ENCODE peak calls at places on chromosomes 12 and 14, in ten cellular contexts. T, X, F, U, Z, M, B, H, V and R are unnamed samples.

GRCh38 chr12:103241184-103241583 is 254.6 kb downstream of the C12orf42 start:
- DNase-seq in T (no peak), X (no peak), H (no peak), M (no peak), F (peak), Z (no peak), B (no peak), V (no peak), U (no peak), R (no peak)

GRCh38 chr12:14629832-14630688 is 62.4 kb upstream of the PLBD1 start:
- DNase-seq in M (peak), T (peak), B (peak), H (peak), Z (peak), X (peak), U (peak), V (no peak), F (peak), R (peak)

GRCh38 chr12:131832393-131833231 is 4.4 kb downstream of the MMP17 start:
- DNase-seq in Z (peak), H (peak), F (no peak), X (no peak), B (peak), T (no peak), V (no peak), U (peak), M (no peak), R (peak)

GRCh38 chr12:2341051-2341751 is 288.4 kb downstream of the CACNA1C start:
- DNase-seq in B (no peak), U (no peak), M (no peak), F (no peak), Z (no peak), H (no peak), V (no peak), T (no peak), X (no peak), R (no peak)

GRCh38 chr12:3398196-3398789 is 92.7 kb upstream of the PRMT8 start:
- DNase-seq in T (no peak), F (no peak), V (no peak), B (no peak), X (no peak), H (no peak), U (no peak), Z (no peak), M (no peak), R (no peak)

GRCh38 chr12:116096874-116097273 is 180.6 kb downstream of the MED13L start:
- DNase-seq in B (no peak), T (no peak), Z (no peak), H (no peak), F (no peak), V (no peak), X (no peak), M (no peak), U (no peak), R (no peak)

GRCh38 chr12:64142784-64143183 is 79.3 kb downstream of the KICS2 start:
- DNase-seq in U (no peak), F (no peak), T (no peak), X (no peak), Z (no peak), H (no peak), M (no peak), V (no peak), B (no peak), R (no peak)

GRCh38 chr14:104442107-104442551 is 137.4 kb upstream of the C14orf180 start:
- DNase-seq in M (peak), U (no peak), X (no peak), T (no peak), V (no peak), B (no peak), F (no peak), Z (no peak), H (no peak), R (no peak)

GRCh38 chr12:76880156-76881023 is 1.6 kb upstream of the CSRP2 start:
- DNase-seq in U (no peak), H (no peak), V (no peak), M (no peak), X (no peak), Z (peak), F (no peak), T (no peak), B (no peak), R (no peak)

GRCh38 chr12:77617818-77618217 is 212.9 kb upstream of the NAV3 start:
- DNase-seq in F (no peak), M (no peak), H (no peak), U (no peak), X (no peak), Z (no peak), T (no peak), B (no peak), V (no peak), R (no peak)

GRCh38 chr12:128637616-128638606 is 185.8 kb downstream of the SLC15A4 start:
- DNase-seq in M (no peak), X (no peak), U (no peak), Z (no peak), B (no peak), F (no peak), T (no peak), H (no peak), V (no peak), R (no peak)

GRCh38 chr12:112097641-112098040 is 10.9 kb downstream of the NAA25 start:
- DNase-seq in T (no peak), H (no peak), F (no peak), Z (no peak), X (no peak), M (no peak), V (no peak), U (no peak), B (no peak), R (no peak)

GRCh38 chr14:54446201-54446693 is 5.1 kb upstream of the CNIH1 start:
- DNase-seq in H (peak), T (peak), F (no peak), Z (no peak), M (no peak), X (no peak), V (no peak), U (no peak), B (peak), R (peak)

GRCh38 chr14:69041783-69042182 is 62.7 kb upstream of the ACTN1 start:
- DNase-seq in Z (no peak), V (no peak), X (no peak), F (no peak), U (no peak), H (no peak), T (no peak), M (no peak), B (no peak), R (no peak)

GRCh38 chr12:115871714-115872113 is 405.8 kb downstream of the MED13L start:
- DNase-seq in V (no peak), M (no peak), T (peak), X (peak), B (no peak), U (peak), Z (peak), H (no peak), F (no peak), R (no peak)

GRCh38 chr12:538731-539539 is 79.2 kb downstream of the B4GALNT3 start:
- DNase-seq in Z (peak), F (peak), H (peak), M (peak), V (no peak), X (peak), B (no peak), T (peak), U (no peak), R (no peak)

GRCh38 chr12:13093191-13093849 is 10.1 kb downstream of the GSG1 start:
- DNase-seq in F (no peak), Z (peak), T (no peak), H (no peak), U (no peak), M (no peak), X (no peak), B (no peak), V (no peak), R (no peak)

GRCh38 chr14:103871596-103872480 is 24.5 kb upstream of the PPP1R13B start:
- DNase-seq in M (peak), Z (no peak), B (peak), X (no peak), H (peak), U (peak), F (peak), T (peak), V (no peak), R (no peak)

GRCh38 chr14:38016497-38016896 is 191.2 kb upstream of the SSTR1 start:
- DNase-seq in X (peak), T (no peak), Z (no peak), V (no peak), F (peak), U (no peak), M (no peak), H (no peak), B (no peak), R (no peak)

GRCh38 chr12:6347367-6348338 is 5.8 kb upstream of the TNFRSF1A start:
- DNase-seq in B (peak), F (peak), T (no peak), V (no peak), H (no peak), U (no peak), X (no peak), M (peak), Z (peak), R (peak)

GRCh38 chr14:38079268-38079667 is 128.4 kb upstream of the SSTR1 start:
- DNase-seq in F (no peak), Z (peak), M (no peak), V (no peak), H (no peak), T (no peak), U (peak), B (no peak), X (no peak), R (no peak)

GRCh38 chr14:88879016-88879415 is 54.6 kb downstream of the TTC8 start:
- DNase-seq in T (no peak), U (no peak), V (no peak), B (no peak), H (no peak), X (no peak), M (no peak), Z (peak), F (no peak), R (no peak)

GRCh38 chr14:60265163-60265562 is 16.1 kb downstream of the PPM1A start:
- DNase-seq in V (no peak), X (no peak), T (no peak), H (no peak), Z (no peak), U (no peak), F (no peak), B (no peak), M (no peak), R (no peak)

GRCh38 chr12:123102381-123102780 is 48.5 kb downstream of the PITPNM2 start:
- DNase-seq in B (no peak), M (no peak), Z (no peak), X (no peak), U (no peak), T (no peak), V (no peak), F (no peak), H (no peak), R (no peak)

DNA sequence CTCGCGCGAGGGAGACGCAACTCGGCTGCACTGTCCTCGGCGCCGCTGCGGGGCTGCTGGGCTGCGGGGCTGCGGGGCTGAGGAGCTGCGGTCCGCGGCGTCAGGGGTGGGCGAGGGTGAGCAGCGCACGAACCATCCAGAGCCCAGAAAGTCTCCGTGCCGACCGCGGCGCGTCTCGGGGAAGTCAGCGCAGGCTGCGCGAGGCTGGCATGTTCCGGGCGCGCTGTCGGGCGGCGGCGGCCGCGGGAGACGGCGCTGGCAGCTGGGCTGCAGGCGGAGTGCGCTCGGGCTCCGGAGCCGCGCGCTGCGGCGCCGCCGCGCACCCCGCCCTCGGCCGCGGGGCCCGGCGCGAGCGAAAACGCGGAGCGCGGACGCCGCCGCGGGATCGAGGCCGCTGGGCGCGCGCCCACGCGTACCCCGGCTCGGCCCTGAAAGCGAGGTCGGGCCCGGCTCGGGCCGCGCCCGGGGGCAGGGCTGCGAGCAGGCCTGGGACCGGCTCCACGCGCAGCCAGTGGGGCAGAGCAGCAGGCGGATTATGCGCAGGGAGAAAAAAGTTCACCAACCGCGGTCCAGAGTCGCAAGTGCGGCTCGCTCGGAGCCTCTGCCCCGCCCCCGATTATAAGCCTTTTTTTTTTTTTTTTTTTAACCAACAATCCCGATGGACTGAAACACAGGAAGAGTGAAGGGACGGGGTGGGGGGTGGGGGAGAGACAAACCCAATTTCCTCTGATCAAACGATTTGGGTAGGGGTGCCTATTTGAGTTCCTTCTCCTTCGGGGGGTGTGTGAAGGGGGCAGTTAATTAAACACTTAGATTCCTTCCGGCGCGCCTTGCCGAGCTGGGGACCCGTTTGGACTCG is at the start of gene PRICKLE1:
- DNase-seq in T (no peak), B (peak), Z (peak), X (no peak), M (peak), H (no peak), F (peak), V (no peak), U (peak), R (peak)
- TF ChIP-seq POLR2A in T (no peak), B (no peak), Z (no peak), X (no peak), M (no peak), H (no peak), F (peak), V (no peak), U (no peak), R (no peak)

GRCh38 chr12:96242597-96242996 is 48.4 kb downstream of the ELK3 start:
- DNase-seq in U (no peak), T (no peak), B (no peak), M (peak), Z (no peak), H (no peak), F (no peak), X (no peak), V (no peak), R (no peak)

GRCh38 chr12:96239711-96240234 is 45.6 kb downstream of the ELK3 start:
- DNase-seq in F (no peak), V (no peak), Z (no peak), H (no peak), B (peak), U (no peak), X (no peak), M (peak), T (no peak), R (no peak)

GRCh38 chr12:96240251-96240650 is 46.1 kb downstream of the ELK3 start:
- DNase-seq in M (no peak), F (no peak), V (no peak), U (no peak), B (no peak), X (no peak), Z (no peak), T (no peak), H (no peak), R (no peak)

GRCh38 chr12:96241484-96242256 is 47.5 kb downstream of the ELK3 start:
- DNase-seq in M (peak), H (no peak), U (no peak), X (no peak), T (peak), F (no peak), V (no peak), Z (peak), B (peak), R (no peak)

GRCh38 chr12:96240656-96241055 is 46.5 kb downstream of the ELK3 start:
- DNase-seq in X (no peak), T (no peak), M (peak), Z (no peak), U (no peak), H (no peak), B (no peak), V (no peak), F (no peak), R (no peak)
- TF ChIP-seq POLR2A in X (no peak), T (no peak), M (no peak), Z (no peak), U (no peak), H (no peak), B (no peak), V (no peak), F (no peak), R (no peak)

GRCh38 chr14:102078344-102078743 is 8.5 kb downstream of the HSP90AA1 start:
- DNase-seq in M (peak), F (no peak), V (no peak), X (no peak), U (no peak), H (no peak), Z (no peak), B (no peak), T (no peak), R (no peak)
- TF ChIP-seq POLR2A in M (no peak), F (no peak), V (no peak), X (no peak), U (peak), H (no peak), Z (no peak), B (no peak), T (no peak), R (no peak)

GRCh38 chr14:21204167-21205025 is 48.5 kb upstream of the OR5AU1 start:
- DNase-seq in Z (no peak), M (no peak), T (no peak), U (no peak), V (no peak), F (no peak), X (no peak), H (no peak), B (no peak), R (no peak)

GRCh38 chr14:21203470-21204166 is 47.8 kb upstream of the OR5AU1 start:
- DNase-seq in V (no peak), H (no peak), B (no peak), T (no peak), F (no peak), Z (no peak), U (no peak), M (no peak), X (no peak), R (no peak)

GRCh38 chr14:21205026-21205677 is 49.3 kb upstream of the OR5AU1 start:
- DNase-seq in H (no peak), X (no peak), F (no peak), T (no peak), B (no peak), V (no peak), M (no peak), U (no peak), Z (no peak), R (no peak)

GRCh38 chr14:21206753-21207684 is 51.2 kb upstream of the OR5AU1 start:
- DNase-seq in M (no peak), T (no peak), U (no peak), B (no peak), V (no peak), X (no peak), F (no peak), Z (no peak), H (no peak), R (no peak)

DNA sequence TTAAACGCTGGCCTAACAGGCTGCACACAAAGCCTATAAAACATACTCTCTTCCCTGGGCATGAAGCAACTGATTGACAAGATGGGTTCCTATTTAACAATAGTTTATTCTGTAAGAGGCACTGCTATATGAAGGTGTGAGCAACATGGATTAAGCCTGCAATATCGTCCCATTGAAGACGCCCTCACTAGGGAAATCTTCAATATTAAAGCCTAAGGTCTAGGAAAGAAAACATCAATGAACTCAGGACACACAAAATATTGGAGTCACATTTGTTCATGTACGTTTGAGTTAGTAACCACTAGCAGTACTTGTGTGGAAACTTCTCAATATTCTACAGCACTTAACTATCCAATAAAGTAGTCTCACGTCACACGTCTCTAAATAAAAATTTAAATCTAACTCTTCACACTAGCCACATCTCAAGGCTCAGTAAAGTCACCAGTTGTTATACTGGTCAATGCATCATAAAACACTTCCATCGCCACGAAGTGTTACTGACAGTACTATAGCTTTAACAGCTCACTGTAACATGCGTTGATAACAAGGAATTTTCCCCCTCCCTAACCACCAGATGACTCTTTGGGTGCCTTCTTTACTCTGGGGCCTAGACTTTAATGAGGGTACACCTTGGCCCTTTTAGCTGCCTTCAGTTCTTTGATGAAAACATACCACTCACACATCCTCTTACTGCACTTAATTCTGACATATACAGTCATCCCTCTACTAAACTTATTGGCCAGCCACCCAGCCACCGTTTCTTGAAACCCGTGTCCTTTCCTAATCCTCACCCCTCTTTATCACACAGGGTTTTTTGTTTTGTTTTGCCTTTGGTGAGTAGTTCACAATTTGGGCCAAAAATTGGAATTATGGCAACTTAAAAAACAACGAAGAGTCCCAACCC is 50.1 kb upstream of the OR5AU1 start:
- DNase-seq in T (no peak), F (no peak), H (no peak), Z (no peak), X (no peak), U (no peak), V (no peak), M (no peak), B (no peak), R (no peak)
- TF ChIP-seq POLR2A in T (no peak), F (no peak), H (no peak), Z (no peak), X (no peak), U (no peak), V (no peak), M (no peak), B (no peak), R (no peak)